ENCODE peak calls at places on chromosomes 16 and 17, in four cellular contexts. Y is WTC11, Q is K562, P is HepG2. S is an unnamed sample.
A peak's percentile ranks its signal among the peaks of the same experiment; 100 is the strongest.

GRCh38 chr17:28958820-28959455 is 7.6 kb upstream of the PHF12 start:
- DNase-seq in Q (no peak), P (no peak), Y (peak; percentile 9), S (no peak)

GRCh38 chr17:57308543-57309186 is 52.3 kb downstream of the MSI2 start:
- DNase-seq in P (no peak), Q (no peak), Y (no peak), S (no peak)

GRCh38 chr17:35214631-35215273 is 20.6 kb upstream of the SLC35G3 start:
- DNase-seq in Q (no peak), Y (no peak), P (no peak), S (no peak)

GRCh38 chr17:76558210-76559095 is 18.6 kb downstream of the PRCD start:
- DNase-seq in Q (no peak), Y (no peak), P (no peak), S (no peak)

GRCh38 chr16:79965718-79966117 is 365.2 kb upstream of the MAF start:
- DNase-seq in Q (no peak), P (no peak), Y (no peak), S (no peak)

GRCh38 chr17:1447061-1447460 is 9.0 kb downstream of the CRK start:
- DNase-seq in Q (no peak), P (no peak), Y (no peak), S (no peak)

GRCh38 chr17:15123593-15124590 is 141.2 kb downstream of the PMP22 start:
- DNase-seq in P (no peak), Y (no peak), Q (no peak), S (no peak)

GRCh38 chr17:39684369-39685043 is 3.4 kb downstream of the PGAP3 start:
- DNase-seq in P (no peak), Y (no peak), Q (no peak), S (no peak)

GRCh38 chr16:84818989-84819643 is 669 bp upstream of the CRISPLD2 start:
- DNase-seq in Q (no peak), Y (no peak), P (no peak), S (no peak)

GRCh38 chr17:6914711-6915110 is 81.1 kb upstream of the ALOX12 start:
- DNase-seq in Y (no peak), Q (peak; percentile 44), P (no peak), S (no peak)

GRCh38 chr16:85898521-85899442 is at the start of gene IRF8:
- DNase-seq in Y (peak; percentile 71), P (no peak), Q (no peak), S (peak; percentile 87)

GRCh38 chr16:10081201-10081940 is 100.9 kb downstream of the GRIN2A start:
- DNase-seq in Q (no peak), P (no peak), Y (no peak), S (no peak)

GRCh38 chr17:210402-210801 is 29.0 kb upstream of the DOC2B start:
- DNase-seq in P (no peak), Q (no peak), Y (no peak), S (no peak)

GRCh38 chr16:84502075-84502474 is 2.4 kb downstream of the MEAK7 start:
- DNase-seq in Y (no peak), P (no peak), Q (no peak), S (no peak)

GRCh38 chr16:46814790-46815189 is 16.2 kb downstream of the C16orf87 start:
- DNase-seq in Y (no peak), Q (no peak), P (no peak), S (no peak)

GRCh38 chr17:50953831-50954601 is 87.9 kb upstream of the TOB1 start:
- DNase-seq in P (no peak), Y (peak; percentile 46), Q (no peak), S (peak; percentile 70)

GRCh38 chr17:15257316-15257925 is 7.7 kb downstream of the PMP22 start:
- DNase-seq in Q (peak; percentile 71), Y (peak; percentile 78), P (peak; percentile 61), S (peak; percentile 75)

GRCh38 chr17:35537569-35538209 is at the start of gene SLFN12L:
- DNase-seq in Y (no peak), P (no peak), Q (no peak), S (no peak)

GRCh38 chr16:79436885-79437284 is 163.7 kb downstream of the MAF start:
- DNase-seq in Q (no peak), Y (no peak), P (no peak), S (no peak)

GRCh38 chr17:76327689-76328088 is 19.6 kb upstream of the QRICH2 start:
- DNase-seq in Q (no peak), P (no peak), Y (no peak), S (no peak)

GRCh38 chr16:50539053-50539615 is 9.1 kb upstream of the NKD1 start:
- DNase-seq in Q (no peak), Y (no peak), P (peak; percentile 99), S (no peak)

GRCh38 chr17:74452841-74453661 is 13.4 kb upstream of the CD300A start:
- DNase-seq in Q (no peak), P (no peak), Y (peak; percentile 36), S (no peak)

GRCh38 chr17:63840591-63841349 is 1.7 kb downstream of the SMARCD2 start:
- DNase-seq in P (no peak), Y (no peak), Q (no peak), S (no peak)

GRCh38 chr17:6548578-6549330 is 7.6 kb downstream of the PITPNM3 start:
- DNase-seq in Y (no peak), Q (no peak), P (peak; percentile 53), S (no peak)

GRCh38 chr17:59762826-59763374 is 55.4 kb downstream of the VMP1 start:
- DNase-seq in P (no peak), Q (no peak), Y (no peak), S (no peak)

GRCh38 chr17:59760164-59760563 is 52.7 kb downstream of the VMP1 start:
- DNase-seq in P (no peak), Y (no peak), Q (no peak), S (no peak)

GRCh38 chr17:59761385-59762021 is 54.0 kb downstream of the VMP1 start:
- DNase-seq in P (peak; percentile 92), Q (no peak), Y (no peak), S (no peak)

GRCh38 chr17:59763861-59764260 is 56.4 kb downstream of the VMP1 start:
- DNase-seq in P (peak; percentile 9), Y (no peak), Q (no peak), S (no peak)

GRCh38 chr17:59762022-59762825 is 54.8 kb downstream of the VMP1 start:
- DNase-seq in Q (no peak), Y (no peak), P (no peak), S (no peak)
- TF ChIP-seq ELF4 in Q (no peak), Y (no peak), P (no peak), S (no peak)

DNA sequence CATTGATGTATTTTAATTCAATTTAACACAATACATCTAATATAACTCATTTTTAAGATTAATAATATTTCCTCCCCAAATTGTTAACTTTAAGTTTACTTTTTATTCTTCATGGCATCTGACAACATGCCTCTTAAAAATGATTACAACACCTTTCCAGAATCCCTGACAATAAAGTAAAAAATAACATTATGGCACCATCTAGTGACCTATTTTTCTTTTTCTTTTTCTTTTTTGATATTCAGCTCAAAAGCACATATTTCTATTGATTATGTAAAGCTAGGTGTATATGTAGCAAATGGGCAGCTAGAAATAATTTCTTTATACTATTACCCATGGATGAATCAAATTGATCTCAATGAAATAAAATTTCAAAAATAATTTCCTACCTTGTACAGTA is 834.3 kb upstream of the CDH8 start:
- DNase-seq in Q (no peak), Y (no peak), P (no peak), S (no peak)
- TF ChIP-seq ELF4 in Q (no peak), Y (no peak), P (no peak), S (no peak)

GRCh38 chr16:67862623-67863583 is 9.9 kb upstream of the EDC4 start:
- DNase-seq in Q (no peak), Y (no peak), P (no peak), S (no peak)
- TF ChIP-seq ELF4 in Q (no peak), Y (no peak), P (no peak), S (no peak)

GRCh38 chr17:42171831-42172230 is 9.1 kb downstream of the KCNH4 start:
- DNase-seq in Y (peak; percentile 44), Q (no peak), P (no peak), S (no peak)
- TF ChIP-seq ELF4 in Y (no peak), Q (no peak), P (no peak), S (no peak)

S was measured in HEK293T.